ENCODE peak calls at places on chromosome 21, in ten cellular contexts. L is brain microvascular endothelial cell, O is lower leg skin, R is cardiac muscle cell, G is vagina, M is BE2C, A is GM12878, H is GM20000, P is HFF-Myc, C is H9. F is an unnamed sample.

GRCh38 chr21:41317458-41317857 is 857 bp downstream of the FAM3B start:
- DNase-seq in H (no peak), C (no peak), M (no peak), A (no peak), R (no peak), L (no peak), G (no peak), O (no peak), P (no peak), F (no peak)

GRCh38 chr21:41397416-41397815 is 28.6 kb upstream of the MX1 start:
- DNase-seq in M (no peak), G (peak), L (no peak), R (no peak), P (no peak), H (no peak), A (no peak), C (peak), O (no peak), F (no peak)

GRCh38 chr21:42988234-42988965 is 14.0 kb downstream of the PKNOX1 start:
- DNase-seq in C (peak), M (no peak), L (no peak), H (no peak), O (no peak), P (peak), R (peak), G (no peak), A (no peak), F (no peak)

GRCh38 chr21:18155508-18156193 is 89.0 kb upstream of the CHODL start:
- DNase-seq in C (no peak), L (peak), A (no peak), M (no peak), P (no peak), G (no peak), O (no peak), R (peak), H (no peak), F (no peak)

GRCh38 chr21:45630066-45630694 is 13.3 kb upstream of the PCBP3 start:
- DNase-seq in H (no peak), C (peak), G (peak), L (no peak), M (no peak), R (no peak), P (no peak), A (no peak), O (no peak), F (no peak)

GRCh38 chr21:42309753-42310213 is 5.4 kb downstream of the TFF3 start:
- DNase-seq in P (peak), G (no peak), L (peak), C (peak), O (no peak), A (no peak), H (peak), M (peak), R (peak), F (peak)

GRCh38 chr21:43375827-43376795 is 50.8 kb downstream of the SIK1 start:
- DNase-seq in M (no peak), L (no peak), C (no peak), A (no peak), G (no peak), O (no peak), H (no peak), P (no peak), R (no peak), F (no peak)

GRCh38 chr21:32190491-32191144 is 88.2 kb downstream of the MIS18A start:
- DNase-seq in A (peak), M (no peak), C (no peak), L (no peak), R (no peak), H (no peak), P (no peak), G (peak), O (no peak), F (no peak)

GRCh38 chr21:34570315-34570714 is 44.6 kb downstream of the RCAN1 start:
- DNase-seq in R (peak), P (no peak), M (no peak), A (no peak), H (no peak), G (no peak), L (no peak), O (no peak), C (no peak), F (no peak)

GRCh38 chr21:44984792-44985440 is 45.1 kb downstream of the SLX9 start:
- DNase-seq in A (no peak), L (no peak), C (peak), P (no peak), G (no peak), M (peak), H (no peak), R (no peak), O (no peak), F (no peak)

GRCh38 chr21:8992731-8993174 is 1528.6 kb upstream of the TPTE start:
- DNase-seq in A (no peak), M (peak), P (no peak), R (no peak), L (no peak), G (no peak), H (peak), C (peak), O (no peak), F (no peak)

GRCh38 chr21:42162831-42163510 is 56.0 kb upstream of the ABCG1 start:
- DNase-seq in R (no peak), L (no peak), P (peak), C (no peak), H (no peak), A (no peak), O (no peak), G (peak), M (no peak), F (no peak)

GRCh38 chr21:42002421-42002958 is 7.7 kb downstream of the ZBTB21 start:
- DNase-seq in M (no peak), P (peak), C (no peak), L (peak), G (no peak), R (peak), O (no peak), H (peak), A (peak), F (no peak)

GRCh38 chr21:33372582-33372981 is 30.6 kb upstream of the IFNGR2 start:
- DNase-seq in M (no peak), G (no peak), P (no peak), L (no peak), A (no peak), C (no peak), H (no peak), O (no peak), R (no peak), F (no peak)

GRCh38 chr21:33377221-33377620 is 26.0 kb upstream of the IFNGR2 start:
- DNase-seq in L (no peak), M (no peak), H (no peak), A (no peak), G (no peak), O (no peak), C (no peak), P (no peak), R (no peak), F (no peak)

GRCh38 chr21:33374874-33375644 is 28.2 kb upstream of the IFNGR2 start:
- DNase-seq in G (no peak), H (no peak), R (no peak), O (no peak), L (no peak), A (no peak), M (no peak), P (no peak), C (no peak), F (no peak)

GRCh38 chr21:33373451-33373850 is 29.8 kb upstream of the IFNGR2 start:
- DNase-seq in C (no peak), O (no peak), R (no peak), A (no peak), P (no peak), M (no peak), G (no peak), H (no peak), L (no peak), F (no peak)

DNA sequence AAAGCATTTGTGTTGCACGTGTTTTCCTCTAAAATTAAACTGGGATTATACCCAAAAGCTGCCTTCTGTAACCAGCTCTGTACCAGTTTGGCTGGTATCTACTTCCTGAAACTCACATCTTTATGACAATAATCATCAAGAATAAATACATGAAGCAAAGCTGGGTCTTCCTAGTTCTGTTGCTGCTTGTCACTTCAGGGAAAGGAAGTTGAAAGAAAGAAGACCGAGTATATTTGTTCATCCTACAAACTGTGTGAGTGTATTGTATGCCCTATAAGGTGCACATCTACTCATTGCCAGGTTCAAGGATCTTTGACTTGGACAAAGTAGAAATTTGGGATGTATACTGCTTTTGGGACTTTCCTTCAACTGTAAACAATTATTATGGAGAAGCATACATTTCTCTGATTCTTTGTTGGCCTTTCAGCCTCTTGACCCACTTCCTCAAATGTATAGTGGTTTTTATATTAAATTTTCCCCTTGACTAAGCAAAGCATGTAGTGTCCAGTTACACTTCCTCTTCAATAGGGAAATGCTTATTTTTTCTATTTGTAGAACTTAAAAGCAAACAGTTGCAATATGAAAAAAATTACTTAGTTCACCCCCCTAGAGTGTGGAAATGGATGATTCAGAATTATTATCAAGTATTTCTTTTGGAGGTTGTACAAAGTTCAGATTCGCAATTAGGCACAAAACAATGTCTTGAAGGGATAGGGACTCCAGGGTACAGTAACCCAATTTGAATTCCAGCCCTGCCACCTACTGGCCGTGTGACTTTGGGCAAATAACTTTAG is 28.9 kb upstream of the IFNGR2 start:
- DNase-seq in C (peak), A (no peak), R (peak), O (no peak), H (no peak), P (peak), L (peak), M (peak), G (no peak), F (peak)
- TF ChIP-seq CTCF in C (peak), A (peak), R (peak), O (no peak), H (peak), P (peak), L (peak), M (peak), G (peak), F (no peak)

DNA sequence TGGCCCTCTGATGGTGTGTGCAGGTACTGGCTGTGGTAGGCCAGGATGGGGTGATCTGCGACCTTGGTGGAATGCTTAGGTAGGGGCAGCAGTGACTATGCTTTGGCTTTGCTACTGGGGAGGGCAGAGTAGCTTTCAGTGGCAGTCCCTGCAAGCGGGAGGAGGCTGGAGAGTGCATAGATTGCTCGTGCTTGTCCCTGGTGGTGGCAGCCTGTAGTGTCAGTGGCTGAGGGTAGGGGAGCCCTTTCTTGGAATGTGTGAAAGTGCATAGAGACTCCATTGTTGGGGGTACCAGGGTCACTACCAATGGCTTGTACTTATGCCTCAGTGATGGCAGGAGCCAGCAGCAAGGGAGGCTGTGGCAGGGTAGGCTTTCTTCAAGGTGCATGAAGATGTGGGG is 582.6 kb downstream of the MRPL39 start:
- DNase-seq in M (no peak), R (no peak), C (no peak), G (no peak), A (no peak), H (no peak), L (no peak), O (no peak), P (no peak), F (no peak)
- TF ChIP-seq CTCF in M (no peak), R (no peak), C (no peak), G (no peak), A (no peak), H (no peak), L (no peak), O (no peak), P (no peak), F (no peak)

DNA sequence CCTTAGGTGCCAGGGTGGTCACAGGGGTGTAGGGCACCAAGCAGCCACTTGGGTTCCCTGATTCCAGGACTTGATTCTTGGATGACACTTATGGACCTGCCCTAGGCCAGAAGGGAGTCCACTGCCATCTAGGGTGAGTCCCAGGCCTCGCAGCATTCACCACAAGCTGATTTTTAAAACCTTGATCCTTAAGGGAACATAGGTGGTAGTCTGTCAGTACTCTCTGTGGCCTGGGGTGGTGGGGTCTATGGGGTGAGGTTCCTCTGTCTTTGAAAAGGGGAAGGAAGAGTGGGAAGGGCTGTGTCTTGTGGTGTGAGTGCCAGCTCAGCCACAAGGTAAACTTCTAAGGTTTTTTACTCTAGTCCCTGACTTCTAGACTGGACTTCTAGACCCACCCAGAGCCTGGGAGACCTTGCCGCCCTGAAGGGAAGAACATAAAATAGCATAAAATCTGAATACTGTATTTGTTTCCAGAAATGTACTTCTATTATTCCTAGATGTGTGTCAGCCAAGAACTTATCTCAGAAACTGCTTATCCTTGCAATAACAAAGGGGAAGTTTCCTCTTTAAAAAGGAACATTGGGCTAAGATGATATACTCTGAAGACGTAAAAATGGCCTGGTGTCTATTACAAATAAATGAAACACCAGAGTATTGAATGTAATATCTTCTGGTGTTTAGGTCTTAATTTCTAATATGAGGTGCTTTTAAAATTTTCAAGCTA is 757.3 kb downstream of the LTN1 start:
- DNase-seq in C (peak), O (no peak), G (no peak), L (no peak), P (no peak), H (no peak), A (no peak), M (no peak), R (peak), F (no peak)
- TF ChIP-seq CTCF in C (peak), O (no peak), G (no peak), L (peak), P (no peak), H (no peak), A (no peak), M (peak), R (peak), F (no peak)

DNA sequence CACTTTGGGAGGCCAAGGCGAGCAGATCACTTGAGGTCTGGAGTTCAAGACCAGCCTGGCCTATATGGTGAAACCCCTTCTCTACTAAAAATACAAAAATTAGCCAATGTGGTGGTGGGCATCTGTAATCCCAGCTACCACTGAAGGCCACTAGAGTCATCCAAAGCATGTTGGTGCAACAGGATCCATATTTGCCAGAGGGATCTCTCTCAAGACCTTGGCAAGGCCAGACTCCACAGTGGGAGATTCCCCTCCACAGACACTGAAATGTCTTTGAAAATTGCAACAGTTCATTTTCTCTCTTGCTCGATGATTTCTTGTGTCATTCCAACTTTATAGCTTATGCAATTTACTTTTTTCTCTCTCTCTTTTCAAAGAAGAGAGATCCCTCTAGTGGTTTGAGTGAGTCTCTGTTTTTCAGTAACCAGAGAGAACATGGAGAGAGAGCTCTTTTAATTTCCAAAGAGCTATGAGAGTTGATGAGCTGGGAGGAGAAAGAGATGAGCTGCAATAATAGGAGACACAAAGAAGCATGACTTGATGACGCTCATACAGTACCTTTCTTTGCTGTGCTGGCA is 176.8 kb upstream of the USP25 start:
- DNase-seq in C (no peak), R (peak), L (no peak), O (no peak), H (peak), G (no peak), A (no peak), P (no peak), M (no peak), F (no peak)
- TF ChIP-seq CTCF in C (peak), R (peak), L (peak), O (no peak), H (no peak), G (peak), A (no peak), P (peak), M (peak), F (no peak)

DNA sequence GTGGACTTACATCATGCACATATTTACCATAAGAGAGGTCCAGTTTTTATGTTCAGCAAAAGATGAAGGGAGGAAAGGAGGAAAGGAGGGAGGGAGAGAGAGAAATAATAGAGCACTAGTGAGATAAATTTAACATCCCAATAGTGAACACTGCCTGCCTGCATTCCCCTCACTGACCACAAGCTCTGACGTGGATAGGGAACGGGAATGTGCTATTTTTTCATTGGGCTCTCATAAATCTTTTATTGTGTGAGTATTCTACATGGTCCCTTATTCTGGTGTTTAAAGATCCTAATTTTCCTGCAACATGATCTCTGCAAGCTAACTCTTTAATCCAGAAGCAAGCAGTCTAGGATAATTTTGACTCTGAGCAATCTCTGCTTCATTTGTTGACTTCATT is 82.2 kb downstream of the TTC3 start:
- DNase-seq in R (no peak), M (no peak), P (no peak), L (no peak), O (no peak), H (no peak), C (no peak), G (no peak), A (no peak), F (no peak)
- TF ChIP-seq CTCF in R (no peak), M (no peak), P (no peak), L (peak), O (no peak), H (no peak), C (peak), G (no peak), A (no peak), F (no peak)

F was measured in Calu3.